ENCODE peak calls at places on chromosome 19, in six cellular contexts. C, N, B, A, U and G are unnamed samples. For H3K9me3, the result is how much of the 10 kb centered on the place peaks cover.

GRCh38 chr19:58439576-58440554 is at the start of gene ZNF132:
- DNase-seq in C (peak), N (peak), B (no peak), A (peak), U (peak), G (peak)

GRCh38 chr19:47479701-47480503 is 4.1 kb downstream of the KPTN start:
- DNase-seq in C (no peak), N (peak), B (peak), A (no peak), U (no peak), G (no peak)

GRCh38 chr19:31881988-31882387 is 463.4 kb upstream of the ZNF507 start:
- DNase-seq in C (no peak), N (no peak), B (no peak), A (no peak), U (no peak), G (no peak)

GRCh38 chr19:17097593-17098126 is 22.1 kb downstream of the MYO9B start:
- DNase-seq in C (no peak), N (no peak), B (peak), A (peak), U (no peak), G (no peak)

GRCh38 chr19:17041994-17042393 is 15.4 kb upstream of the CPAMD8 start:
- DNase-seq in C (no peak), N (no peak), B (no peak), A (no peak), U (no peak), G (no peak)

GRCh38 chr19:28549680-28550277 is 663.2 kb downstream of the UQCRFS1 start:
- DNase-seq in C (no peak), N (no peak), B (no peak), A (no peak), U (no peak), G (no peak)

GRCh38 chr19:47643281-47643680 is 34.3 kb downstream of the BICRA start:
- DNase-seq in C (no peak), N (no peak), B (no peak), A (no peak), U (no peak), G (no peak)

GRCh38 chr19:35462476-35462953 is 14.5 kb downstream of the FFAR2 start:
- DNase-seq in C (no peak), N (no peak), B (no peak), A (no peak), U (no peak), G (no peak)

GRCh38 chr19:29690842-29691241 is 24.2 kb downstream of the C19orf12 start:
- DNase-seq in C (peak), N (peak), B (peak), A (peak), U (peak), G (no peak)

GRCh38 chr19:35519291-35519690 is 5.8 kb upstream of the DMKN start:
- DNase-seq in C (no peak), N (no peak), B (no peak), A (peak), U (peak), G (no peak)

GRCh38 chr19:2306971-2307370 is 983 bp downstream of the LINGO3 start:
- DNase-seq in C (no peak), N (no peak), B (no peak), A (no peak), U (no peak), G (no peak)

GRCh38 chr19:16714702-16715294 is 4.8 kb upstream of the NWD1 start:
- DNase-seq in C (peak), N (peak), B (peak), A (peak), U (peak), G (no peak)

GRCh38 chr19:41994994-41995958 is 1.2 kb upstream of the ATP1A3 start:
- DNase-seq in C (no peak), N (no peak), B (no peak), A (no peak), U (no peak), G (no peak)

GRCh38 chr19:19423322-19423721 is 17.8 kb downstream of the GATAD2A start:
- DNase-seq in C (no peak), N (no peak), B (no peak), A (no peak), U (no peak), G (no peak)

GRCh38 chr19:8352134-8352827 is 9.2 kb upstream of the KANK3 start:
- DNase-seq in C (peak), N (peak), B (no peak), A (peak), U (no peak), G (peak)

GRCh38 chr19:44367024-44367423 is 10.5 kb upstream of the ZNF112 start:
- DNase-seq in C (no peak), N (no peak), B (peak), A (no peak), U (no peak), G (no peak)

GRCh38 chr19:11387154-11388034 is 3.3 kb upstream of the EPOR start:
- DNase-seq in C (no peak), N (no peak), B (no peak), A (no peak), U (no peak), G (no peak)

GRCh38 chr19:13987101-13987890 is 18.8 kb downstream of the RFX1 start:
- DNase-seq in C (no peak), N (no peak), B (no peak), A (no peak), U (no peak), G (no peak)

GRCh38 chr19:30449673-30450072 is 77.5 kb downstream of the ZNF536 start:
- DNase-seq in C (no peak), N (peak), B (no peak), A (no peak), U (no peak), G (no peak)

GRCh38 chr19:4722671-4723464 is 774 bp downstream of the DPP9 start:
- DNase-seq in C (peak), N (peak), B (no peak), A (peak), U (peak), G (no peak)

GRCh38 chr19:31378404-31378803 is 29.2 kb upstream of the TSHZ3 start:
- DNase-seq in C (no peak), N (no peak), B (no peak), A (peak), U (peak), G (no peak)

GRCh38 chr19:18167975-18168645 is 5.5 kb upstream of the IFI30 start:
- DNase-seq in C (peak), N (peak), B (peak), A (peak), U (no peak), G (no peak)

GRCh38 chr19:45354443-45354842 is 13.9 kb downstream of the KLC3 start:
- DNase-seq in C (no peak), N (no peak), B (no peak), A (no peak), U (no peak), G (no peak)

GRCh38 chr19:48999481-49000325 is 6.0 kb downstream of the RUVBL2 start:
- DNase-seq in C (peak), N (peak), B (peak), A (peak), U (peak), G (no peak)

GRCh38 chr19:54114340-54114826 is 1.1 kb downstream of the TFPT start:
- DNase-seq in C (peak), N (peak), B (no peak), A (peak), U (no peak), G (no peak)

GRCh38 chr19:7506385-7507328 is 9.2 kb upstream of the ZNF358 start:
- DNase-seq in C (peak), N (peak), B (peak), A (peak), U (peak), G (peak)

GRCh38 chr19:5585461-5586299 is 17.9 kb upstream of the TINCR start:
- DNase-seq in C (peak), N (peak), B (peak), A (no peak), U (no peak), G (no peak)

GRCh38 chr19:45779231-45780145 is 2.8 kb downstream of the DMPK start:
- DNase-seq in C (peak), N (peak), B (peak), A (peak), U (peak), G (peak)

GRCh38 chr19:53981408-53981998 is 9.9 kb upstream of the CACNG6 start:
- DNase-seq in C (no peak), N (no peak), B (no peak), A (no peak), U (no peak), G (no peak)

GRCh38 chr19:53912653-53913052 is 3.6 kb downstream of the CACNG7 start:
- DNase-seq in C (no peak), N (peak), B (peak), A (no peak), U (no peak), G (no peak)

GRCh38 chr19:46416077-46416709 is 2.8 kb upstream of the CCDC8 start:
- DNase-seq in C (peak), N (peak), B (peak), A (peak), U (peak), G (no peak)

GRCh38 chr19:39509233-39509632 is 5.7 kb upstream of the SELENOV start:
- DNase-seq in C (no peak), N (no peak), B (no peak), A (no peak), U (no peak), G (no peak)

GRCh38 chr19:39506944-39507714 is 7.8 kb upstream of the SELENOV start:
- DNase-seq in C (peak), N (peak), B (peak), A (peak), U (peak), G (no peak)

GRCh38 chr19:39508629-39509028 is 6.3 kb upstream of the SELENOV start:
- DNase-seq in C (no peak), N (no peak), B (no peak), A (no peak), U (no peak), G (no peak)

GRCh38 chr19:39506598-39506943 is 7.8 kb downstream of the DLL3 start:
- DNase-seq in C (no peak), N (no peak), B (no peak), A (no peak), U (no peak), G (no peak)

DNA sequence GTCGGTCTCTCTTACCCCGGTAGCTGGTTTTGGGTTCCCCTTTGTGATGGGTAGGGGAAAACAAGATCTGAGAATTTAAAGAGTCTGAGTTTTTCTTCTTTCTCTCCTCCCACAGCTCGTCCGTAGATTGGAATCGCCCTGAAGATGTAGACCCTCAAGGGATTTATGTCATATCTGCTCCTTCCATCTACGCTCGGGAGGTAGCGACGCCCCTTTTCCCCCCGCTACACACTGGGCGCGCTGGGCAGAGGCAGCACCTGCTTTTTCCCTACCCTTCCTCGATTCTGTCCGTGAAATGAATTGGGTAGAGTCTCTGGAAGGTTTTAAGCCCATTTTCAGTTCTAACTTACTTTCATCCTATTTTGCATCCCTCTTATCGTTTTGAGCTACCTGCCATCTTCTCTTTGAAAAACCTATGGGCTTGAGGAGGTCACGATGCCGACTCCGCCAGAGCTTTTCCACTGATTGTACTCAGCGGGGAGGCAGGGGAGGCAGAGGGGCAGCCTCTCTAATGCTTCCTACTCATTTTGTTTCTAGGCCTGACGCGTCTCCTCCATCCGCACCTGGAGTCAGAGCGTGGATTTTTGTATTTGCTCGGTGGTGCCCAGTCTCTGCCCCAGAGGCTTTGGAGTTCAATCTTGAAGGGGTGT is 7.1 kb upstream of the SELENOV start:
- DNase-seq in C (no peak), N (peak), B (no peak), A (no peak), U (no peak), G (no peak)
- TF ChIP-seq EZH2 in C (no peak), N (peak), B (no peak), A (no peak), U (no peak), G (no peak)

GRCh38 chr19:12596485-12596884 is 14.1 kb downstream of the ZNF490 start:
- DNase-seq in C (no peak), N (no peak), B (no peak), A (no peak), U (no peak), G (no peak)
- H3K9me3 ChIP-seq in C (under half), N (under half), B (under half), A (under half), U (under half), G (under half)

GRCh38 chr19:10305139-10305806 is 4.3 kb downstream of the ZGLP1 start:
- DNase-seq in C (peak), N (no peak), B (no peak), A (peak), U (no peak), G (no peak)
- TF ChIP-seq EZH2 in C (no peak), N (no peak), B (no peak), A (no peak), U (no peak), G (no peak)

DNA sequence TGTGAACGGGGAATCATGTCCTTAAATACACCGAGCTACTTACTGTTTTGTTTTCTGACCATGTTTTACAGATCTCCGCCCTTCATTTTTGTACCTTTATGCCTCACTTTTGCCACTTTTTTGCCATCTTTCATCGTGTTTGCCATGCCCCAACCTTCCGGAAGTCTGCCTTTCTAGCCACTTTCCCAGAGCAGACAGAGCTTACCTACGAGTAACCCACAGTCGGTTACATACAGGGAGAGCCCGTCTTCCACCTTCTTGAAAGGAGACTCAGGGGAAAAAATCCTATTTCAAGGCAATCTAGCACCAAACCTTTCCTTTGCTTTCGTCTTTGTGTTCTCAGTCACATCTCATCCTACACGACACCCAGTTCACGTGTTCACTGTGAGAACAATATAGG is 26.1 kb downstream of the RFPL4AL1 start:
- DNase-seq in C (no peak), N (no peak), B (no peak), A (no peak), U (no peak), G (no peak)
- H3K9me3 ChIP-seq in C (under half), N (under half), B (under half), A (under half), U (under half), G (under half)

GRCh38 chr19:50835103-50835784 is 1.9 kb upstream of the KLK15 start:
- DNase-seq in C (no peak), N (no peak), B (no peak), A (peak), U (peak), G (no peak)
- TF ChIP-seq EZH2 in C (no peak), N (no peak), B (no peak), A (no peak), U (no peak), G (no peak)

GRCh38 chr19:55980415-55980814 is 6.2 kb upstream of the NLRP5 start:
- DNase-seq in C (no peak), N (no peak), B (no peak), A (no peak), U (no peak), G (no peak)
- H3K9me3 ChIP-seq in C (under half), N (under half), B (under half), A (under half), U (under half), G (under half)

GRCh38 chr19:39307822-39308530 is 11.8 kb downstream of the IFNL1 start:
- DNase-seq in C (no peak), N (peak), B (no peak), A (peak), U (no peak), G (no peak)
- TF ChIP-seq EZH2 in C (no peak), N (peak), B (no peak), A (peak), U (no peak), G (no peak)

DNA sequence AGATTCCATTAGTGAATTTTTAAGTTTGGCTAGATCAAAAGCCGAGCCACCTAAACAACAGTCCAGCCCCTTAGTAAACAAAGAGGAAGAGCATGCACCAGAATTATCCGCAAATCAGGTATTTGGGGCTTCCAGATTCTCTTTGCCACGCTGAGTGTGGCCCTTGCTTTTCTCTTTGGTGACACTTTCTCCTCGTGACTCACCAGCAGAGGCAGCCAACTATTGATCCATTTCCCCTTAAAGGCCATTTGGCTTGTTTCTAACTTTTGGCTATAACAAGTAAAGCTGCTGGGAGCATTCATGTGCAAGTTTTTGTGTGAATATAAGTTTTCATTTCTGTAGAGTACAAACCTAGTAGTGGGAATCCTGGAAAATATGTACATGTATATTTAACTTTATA is 17.6 kb upstream of the WDR88 start:
- DNase-seq in C (no peak), N (no peak), B (no peak), A (no peak), U (no peak), G (no peak)
- H3K9me3 ChIP-seq in C (under half), N (under half), B (under half), A (under half), U (under half), G (under half)

GRCh38 chr19:1226522-1227312 is 11.1 kb downstream of the CBARP start:
- DNase-seq in C (no peak), N (no peak), B (no peak), A (no peak), U (no peak), G (no peak)

GRCh38 chr19:1226227-1226518 is 11.6 kb downstream of the CBARP start:
- DNase-seq in C (no peak), N (no peak), B (no peak), A (no peak), U (no peak), G (no peak)

GRCh38 chr19:1227655-1228054 is 10.2 kb downstream of the CBARP start:
- DNase-seq in C (no peak), N (no peak), B (no peak), A (no peak), U (no peak), G (no peak)

GRCh38 chr19:1228161-1228560 is 9.6 kb downstream of the CBARP start:
- DNase-seq in C (no peak), N (no peak), B (no peak), A (no peak), U (no peak), G (no peak)

GRCh38 chr19:1227313-1227626 is 10.5 kb downstream of the CBARP start:
- DNase-seq in C (no peak), N (no peak), B (no peak), A (no peak), U (no peak), G (no peak)
- TF ChIP-seq EZH2 in C (no peak), N (no peak), B (no peak), A (no peak), U (no peak), G (no peak)